ENCODE peak calls at places on chromosomes 2 and 18, in eight cellular contexts. U, H, P, B, Z, N, K and Y are unnamed samples.

GRCh38 chr2:85468704-85469349 is 50.3 kb downstream of the SH2D6 start:
- DNase-seq in U (no peak), H (peak; percentile 57), P (peak; percentile 58), B (peak; percentile 64), Z (peak; percentile 58), N (no peak), K (no peak), Y (peak; percentile 30)

GRCh38 chr18:79366177-79367094 is 29.3 kb upstream of the NFATC1 start:
- DNase-seq in U (no peak), H (no peak), P (no peak), B (no peak), Z (peak; percentile 95), N (no peak), K (no peak), Y (no peak)

GRCh38 chr2:32627441-32627900 is 379 bp upstream of the TTC27 start:
- DNase-seq in U (peak; percentile 48), H (peak; percentile 47), P (peak; percentile 72), B (no peak), Z (peak; percentile 34), N (no peak), K (peak; percentile 2), Y (no peak)

GRCh38 chr18:8260319-8260718 is 348.9 kb upstream of the RAB12 start:
- DNase-seq in U (no peak), H (no peak), P (no peak), B (peak; percentile 33), Z (peak; percentile 11), N (no peak), K (no peak), Y (peak; percentile 52)

GRCh38 chr2:193463016-193463415 is 1268.3 kb upstream of the TMEFF2 start:
- DNase-seq in U (no peak), H (no peak), P (no peak), B (no peak), Z (no peak), N (no peak), K (no peak), Y (no peak)

GRCh38 chr2:204354442-204354856 is 190.8 kb upstream of the PARD3B start:
- DNase-seq in U (no peak), H (no peak), P (no peak), B (no peak), Z (peak; percentile 1), N (no peak), K (no peak), Y (no peak)

GRCh38 chr2:195322324-195322723 is 334.7 kb upstream of the SLC39A10 start:
- DNase-seq in U (no peak), H (no peak), P (no peak), B (no peak), Z (no peak), N (no peak), K (no peak), Y (peak; percentile 33)

GRCh38 chr2:227710986-227711385 is 6.8 kb downstream of the SLC19A3 start:
- DNase-seq in U (no peak), H (no peak), P (no peak), B (no peak), Z (no peak), N (no peak), K (no peak), Y (no peak)

GRCh38 chr2:85802337-85803103 is 48.7 kb downstream of the ATOH8 start:
- DNase-seq in U (no peak), H (no peak), P (no peak), B (no peak), Z (peak; percentile 93), N (no peak), K (no peak), Y (peak; percentile 42)

GRCh38 chr2:23620841-23621341 is 235.9 kb downstream of the KLHL29 start:
- DNase-seq in U (peak; percentile 39), H (no peak), P (peak; percentile 87), B (no peak), Z (peak; percentile 55), N (no peak), K (no peak), Y (peak; percentile 98)

GRCh38 chr2:131431336-131431735 is 44.6 kb upstream of the TUBA3D start:
- DNase-seq in U (no peak), H (no peak), P (no peak), B (no peak), Z (peak; percentile 54), N (no peak), K (no peak), Y (no peak)

GRCh38 chr2:239734436-239735005 is 290.6 kb downstream of the NDUFA10 start:
- DNase-seq in U (no peak), H (no peak), P (no peak), B (no peak), Z (no peak), N (no peak), K (no peak), Y (no peak)

GRCh38 chr2:178800510-178800909 is 6.7 kb downstream of the TTN start:
- DNase-seq in U (no peak), H (no peak), P (no peak), B (no peak), Z (no peak), N (no peak), K (no peak), Y (no peak)

GRCh38 chr2:128524183-128524582 is 205.5 kb upstream of the HS6ST1 start:
- DNase-seq in U (no peak), H (no peak), P (no peak), B (no peak), Z (no peak), N (no peak), K (no peak), Y (no peak)

GRCh38 chr2:46382331-46383112 is 85.3 kb downstream of the EPAS1 start:
- DNase-seq in U (no peak), H (no peak), P (no peak), B (no peak), Z (no peak), N (no peak), K (no peak), Y (no peak)
- H3K36me3 ChIP-seq in U (peaks cover 100% of the 10 kb centered on the region), H (peaks cover 3% of the 10 kb centered on the region), P (peaks cover 87% of the 10 kb centered on the region), B (peaks cover 46% of the 10 kb centered on the region), Z (peaks cover 87% of the 10 kb centered on the region), N (no peaks in the 10 kb centered on the region), K (no peaks in the 10 kb centered on the region), Y (peaks cover 2% of the 10 kb centered on the region)

GRCh38 chr2:11215407-11215806 is 60.1 kb downstream of the SLC66A3 start:
- DNase-seq in U (no peak), H (no peak), P (no peak), B (no peak), Z (no peak), N (no peak), K (no peak), Y (no peak)
- H3K36me3 ChIP-seq in U (peaks cover 100% of the 10 kb centered on the region), H (no peaks in the 10 kb centered on the region), P (peaks cover 71% of the 10 kb centered on the region), B (peaks cover 40% of the 10 kb centered on the region), Z (peaks cover 27% of the 10 kb centered on the region), N (no peaks in the 10 kb centered on the region), K (peaks cover 6% of the 10 kb centered on the region), Y (peaks cover 74% of the 10 kb centered on the region)

DNA sequence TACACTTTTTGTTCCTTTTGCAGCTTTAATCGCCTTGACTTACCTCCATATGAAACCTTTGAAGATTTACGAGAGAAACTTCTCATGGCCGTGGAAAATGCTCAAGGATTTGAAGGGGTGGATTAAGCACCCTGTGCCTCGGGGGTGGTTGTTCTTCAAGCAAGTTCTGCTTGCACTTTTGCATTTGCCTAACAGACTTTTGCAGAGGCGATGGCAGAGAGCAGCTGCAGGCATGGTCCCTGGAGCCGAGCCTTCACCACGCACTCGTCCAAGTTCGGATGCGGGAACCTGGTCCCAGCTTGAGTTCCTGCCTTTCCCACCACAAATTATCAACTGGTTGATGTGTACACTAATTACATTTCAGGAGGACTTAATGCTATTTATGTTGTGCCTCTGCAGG is 232.7 kb downstream of the ALPK2 start:
- DNase-seq in U (no peak), H (no peak), P (peak; percentile 29), B (no peak), Z (no peak), N (no peak), K (no peak), Y (peak; percentile 17)
- H3K36me3 ChIP-seq in U (peaks cover 50% of the 10 kb centered on the region), H (no peaks in the 10 kb centered on the region), P (no peaks in the 10 kb centered on the region), B (peaks cover 18% of the 10 kb centered on the region), Z (peaks cover 4% of the 10 kb centered on the region), N (peaks cover 1% of the 10 kb centered on the region), K (no peaks in the 10 kb centered on the region), Y (peaks cover 8% of the 10 kb centered on the region)

GRCh38 chr2:3575534-3576324 is 669 bp downstream of the RPS7 start:
- DNase-seq in U (peak; percentile 57), H (peak; percentile 48), P (no peak), B (no peak), Z (no peak), N (peak; percentile 54), K (peak; percentile 17), Y (no peak)
- H3K36me3 ChIP-seq in U (peaks cover 45% of the 10 kb centered on the region), H (peaks cover 6% of the 10 kb centered on the region), P (peaks cover 43% of the 10 kb centered on the region), B (peaks cover 50% of the 10 kb centered on the region), Z (peaks cover 30% of the 10 kb centered on the region), N (peaks cover 16% of the 10 kb centered on the region), K (peaks cover 32% of the 10 kb centered on the region), Y (peaks cover 53% of the 10 kb centered on the region)

GRCh38 chr2:241469746-241470145 is 38.6 kb downstream of the STK25 start:
- DNase-seq in U (no peak), H (no peak), P (no peak), B (no peak), Z (no peak), N (no peak), K (no peak), Y (no peak)

GRCh38 chr2:241473399-241473798 is 35.0 kb downstream of the STK25 start:
- DNase-seq in U (no peak), H (no peak), P (no peak), B (no peak), Z (no peak), N (no peak), K (no peak), Y (no peak)

GRCh38 chr2:241478166-241478565 is 30.2 kb downstream of the STK25 start:
- DNase-seq in U (no peak), H (no peak), P (no peak), B (no peak), Z (no peak), N (no peak), K (no peak), Y (no peak)

GRCh38 chr2:241479026-241479898 is 29.1 kb downstream of the STK25 start:
- DNase-seq in U (no peak), H (no peak), P (no peak), B (no peak), Z (no peak), N (no peak), K (no peak), Y (no peak)

DNA sequence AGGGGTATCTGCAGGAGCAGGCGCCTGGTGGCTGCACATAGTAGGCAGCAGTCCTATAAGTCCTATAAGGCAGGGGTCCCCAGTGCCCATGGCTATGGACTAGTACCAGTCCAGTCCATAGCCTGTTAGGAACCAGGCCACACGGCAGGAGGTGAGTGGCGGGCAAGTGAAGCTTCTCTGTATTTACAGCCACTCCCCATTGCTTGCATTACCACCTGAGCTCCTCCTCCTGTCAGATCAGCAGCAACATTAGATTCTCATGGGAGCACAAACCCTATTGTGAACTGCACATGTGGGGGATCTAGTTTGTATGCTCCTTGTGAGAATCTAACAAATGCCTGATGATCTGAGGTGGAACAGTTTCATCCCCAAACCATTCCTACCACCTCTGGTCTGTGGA is 33.1 kb downstream of the STK25 start:
- DNase-seq in U (no peak), H (no peak), P (no peak), B (no peak), Z (no peak), N (no peak), K (no peak), Y (no peak)
- H3K36me3 ChIP-seq in U (peaks cover 34% of the 10 kb centered on the region), H (no peaks in the 10 kb centered on the region), P (peaks cover 34% of the 10 kb centered on the region), B (no peaks in the 10 kb centered on the region), Z (peaks cover 1% of the 10 kb centered on the region), N (peaks cover 5% of the 10 kb centered on the region), K (no peaks in the 10 kb centered on the region), Y (no peaks in the 10 kb centered on the region)